ENCODE peak calls at places on chromosome 13, in six cellular contexts. One of them, this sample, is unnamed.

GRCh38 chr13:50645092-50645491 is 198.4 kb downstream of the DLEU7 start:
- DNase-seq in GM12865: no peak
- DNase-seq in left lung: no peak
- DNase-seq in esophagus muscularis mucosa: no peak
- DNase-seq in stimulated activated CD8-positive, alpha-beta memory T cell treated with anti-CD3 and anti-CD28 coated beads, Interleukin-4, amount 100 ng/mL, for 1 hour: no peak
- DNase-seq in breast epithelium: no peak
- DNase-seq in this sample: no peak

GRCh38 chr13:76837811-76838210 is 48.4 kb downstream of the KCTD12 start:
- DNase-seq in esophagus muscularis mucosa: no peak
- DNase-seq in stimulated activated CD8-positive, alpha-beta memory T cell treated with anti-CD3 and anti-CD28 coated beads, Interleukin-4, amount 100 ng/mL, for 1 hour: no peak
- DNase-seq in breast epithelium: no peak
- DNase-seq in GM12865: no peak
- DNase-seq in left lung: no peak
- DNase-seq in this sample: no peak

GRCh38 chr13:113551081-113552000 is 33.2 kb upstream of the TFDP1 start:
- DNase-seq in esophagus muscularis mucosa: peak
- DNase-seq in left lung: peak
- DNase-seq in GM12865: no peak
- DNase-seq in stimulated activated CD8-positive, alpha-beta memory T cell treated with anti-CD3 and anti-CD28 coated beads, Interleukin-4, amount 100 ng/mL, for 1 hour: no peak
- DNase-seq in breast epithelium: peak
- DNase-seq in this sample: no peak

GRCh38 chr13:26561636-26562537 is 4.4 kb downstream of the WASF3 start:
- DNase-seq in GM12865: no peak
- DNase-seq in stimulated activated CD8-positive, alpha-beta memory T cell treated with anti-CD3 and anti-CD28 coated beads, Interleukin-4, amount 100 ng/mL, for 1 hour: no peak
- DNase-seq in esophagus muscularis mucosa: no peak
- DNase-seq in left lung: no peak
- DNase-seq in breast epithelium: no peak
- DNase-seq in this sample: no peak

GRCh38 chr13:26946675-26947342 is 186.2 kb upstream of the GPR12 start:
- DNase-seq in esophagus muscularis mucosa: no peak
- DNase-seq in left lung: no peak
- DNase-seq in stimulated activated CD8-positive, alpha-beta memory T cell treated with anti-CD3 and anti-CD28 coated beads, Interleukin-4, amount 100 ng/mL, for 1 hour: no peak
- DNase-seq in GM12865: peak
- DNase-seq in breast epithelium: no peak
- DNase-seq in this sample: peak

GRCh38 chr13:79392882-79393563 is 13.0 kb downstream of the RBM26 start:
- DNase-seq in left lung: no peak
- DNase-seq in GM12865: peak
- DNase-seq in esophagus muscularis mucosa: no peak
- DNase-seq in breast epithelium: no peak
- DNase-seq in stimulated activated CD8-positive, alpha-beta memory T cell treated with anti-CD3 and anti-CD28 coated beads, Interleukin-4, amount 100 ng/mL, for 1 hour: no peak
- DNase-seq in this sample: no peak

GRCh38 chr13:39244561-39245230 is 206.4 kb downstream of the NHLRC3 start:
- DNase-seq in esophagus muscularis mucosa: no peak
- DNase-seq in GM12865: no peak
- DNase-seq in stimulated activated CD8-positive, alpha-beta memory T cell treated with anti-CD3 and anti-CD28 coated beads, Interleukin-4, amount 100 ng/mL, for 1 hour: no peak
- DNase-seq in left lung: no peak
- DNase-seq in breast epithelium: no peak
- DNase-seq in this sample: no peak

GRCh38 chr13:91399189-91400093 is 1.0 kb downstream of the GPC5 start:
- DNase-seq in left lung: no peak
- DNase-seq in stimulated activated CD8-positive, alpha-beta memory T cell treated with anti-CD3 and anti-CD28 coated beads, Interleukin-4, amount 100 ng/mL, for 1 hour: no peak
- DNase-seq in breast epithelium: no peak
- DNase-seq in GM12865: no peak
- DNase-seq in esophagus muscularis mucosa: no peak
- DNase-seq in this sample: no peak

GRCh38 chr13:40329682-40330485 is 336.6 kb downstream of the FOXO1 start:
- DNase-seq in GM12865: peak
- DNase-seq in stimulated activated CD8-positive, alpha-beta memory T cell treated with anti-CD3 and anti-CD28 coated beads, Interleukin-4, amount 100 ng/mL, for 1 hour: no peak
- DNase-seq in esophagus muscularis mucosa: peak
- DNase-seq in left lung: no peak
- DNase-seq in breast epithelium: no peak
- DNase-seq in this sample: no peak

GRCh38 chr13:114268344-114269280 is 12.8 kb upstream of the UPF3A start:
- DNase-seq in GM12865: peak
- DNase-seq in esophagus muscularis mucosa: no peak
- DNase-seq in left lung: no peak
- DNase-seq in stimulated activated CD8-positive, alpha-beta memory T cell treated with anti-CD3 and anti-CD28 coated beads, Interleukin-4, amount 100 ng/mL, for 1 hour: no peak
- DNase-seq in breast epithelium: no peak
- DNase-seq in this sample: no peak

GRCh38 chr13:99601535-99601934 is 100.3 kb downstream of the TM9SF2 start:
- DNase-seq in stimulated activated CD8-positive, alpha-beta memory T cell treated with anti-CD3 and anti-CD28 coated beads, Interleukin-4, amount 100 ng/mL, for 1 hour: no peak
- DNase-seq in breast epithelium: no peak
- DNase-seq in esophagus muscularis mucosa: no peak
- DNase-seq in left lung: no peak
- DNase-seq in GM12865: peak
- DNase-seq in this sample: no peak